ENCODE peak calls at places on chromosomes 1 and 21, in seven cellular contexts. One of them, this sample, is unnamed.
A peak's percentile ranks its signal among the peaks of the same experiment; 100 is the strongest.

GRCh38 chr1:17423781-17424245 is 15.7 kb downstream of the RCC2 start:
- DNase-seq in activated CD8-positive, alpha-beta memory T cell treated with anti-CD3 and anti-CD28 coated beads for 48 hours: no peak
- DNase-seq in NCI-H446: no peak
- DNase-seq in EL: no peak
- DNase-seq in GM23248: peak; percentile 67
- DNase-seq in stimulated activated CD4-positive, alpha-beta T cell treated with anti-CD3 and anti-CD28 coated beads, TNF-alpha, amount 100 ng/mL, for 48 hours: no peak
- DNase-seq in NCI-H526 treated with DMSO at 0.1 percent for 48 hours: no peak
- DNase-seq in this sample: no peak

GRCh38 chr1:201017828-201018163 is 5.7 kb downstream of the KIF21B start:
- DNase-seq in GM23248: no peak
- DNase-seq in stimulated activated CD4-positive, alpha-beta T cell treated with anti-CD3 and anti-CD28 coated beads, TNF-alpha, amount 100 ng/mL, for 48 hours: no peak
- DNase-seq in NCI-H446: no peak
- DNase-seq in EL: no peak
- DNase-seq in activated CD8-positive, alpha-beta memory T cell treated with anti-CD3 and anti-CD28 coated beads for 48 hours: no peak
- DNase-seq in NCI-H526 treated with DMSO at 0.1 percent for 48 hours: no peak
- DNase-seq in this sample: no peak

GRCh38 chr1:202551683-202552082 is 158.6 kb downstream of the SYT2 start:
- DNase-seq in NCI-H526 treated with DMSO at 0.1 percent for 48 hours: no peak
- DNase-seq in activated CD8-positive, alpha-beta memory T cell treated with anti-CD3 and anti-CD28 coated beads for 48 hours: no peak
- DNase-seq in stimulated activated CD4-positive, alpha-beta T cell treated with anti-CD3 and anti-CD28 coated beads, TNF-alpha, amount 100 ng/mL, for 48 hours: no peak
- DNase-seq in NCI-H446: peak; percentile 51
- DNase-seq in EL: no peak
- DNase-seq in GM23248: no peak
- DNase-seq in this sample: no peak

GRCh38 chr1:3778590-3779264 is 6.2 kb downstream of the SMIM1 start:
- DNase-seq in NCI-H526 treated with DMSO at 0.1 percent for 48 hours: no peak
- DNase-seq in activated CD8-positive, alpha-beta memory T cell treated with anti-CD3 and anti-CD28 coated beads for 48 hours: no peak
- DNase-seq in NCI-H446: peak; percentile 40
- DNase-seq in stimulated activated CD4-positive, alpha-beta T cell treated with anti-CD3 and anti-CD28 coated beads, TNF-alpha, amount 100 ng/mL, for 48 hours: no peak
- DNase-seq in EL: no peak
- DNase-seq in GM23248: no peak
- DNase-seq in this sample: no peak

GRCh38 chr1:112711041-112711440 is 4.1 kb downstream of the PPM1J start:
- DNase-seq in NCI-H526 treated with DMSO at 0.1 percent for 48 hours: no peak
- DNase-seq in EL: no peak
- DNase-seq in NCI-H446: no peak
- DNase-seq in stimulated activated CD4-positive, alpha-beta T cell treated with anti-CD3 and anti-CD28 coated beads, TNF-alpha, amount 100 ng/mL, for 48 hours: no peak
- DNase-seq in GM23248: no peak
- DNase-seq in activated CD8-positive, alpha-beta memory T cell treated with anti-CD3 and anti-CD28 coated beads for 48 hours: no peak
- DNase-seq in this sample: no peak

GRCh38 chr1:51423098-51423821 is 92.9 kb upstream of the TTC39A start:
- DNase-seq in NCI-H526 treated with DMSO at 0.1 percent for 48 hours: no peak
- DNase-seq in activated CD8-positive, alpha-beta memory T cell treated with anti-CD3 and anti-CD28 coated beads for 48 hours: no peak
- DNase-seq in EL: peak; percentile 7
- DNase-seq in stimulated activated CD4-positive, alpha-beta T cell treated with anti-CD3 and anti-CD28 coated beads, TNF-alpha, amount 100 ng/mL, for 48 hours: no peak
- DNase-seq in GM23248: peak; percentile 55
- DNase-seq in NCI-H446: no peak
- DNase-seq in this sample: no peak

GRCh38 chr1:171881466-171881865 is 40.2 kb downstream of the DNM3 start:
- DNase-seq in GM23248: no peak
- DNase-seq in stimulated activated CD4-positive, alpha-beta T cell treated with anti-CD3 and anti-CD28 coated beads, TNF-alpha, amount 100 ng/mL, for 48 hours: no peak
- DNase-seq in NCI-H526 treated with DMSO at 0.1 percent for 48 hours: peak; percentile 83
- DNase-seq in NCI-H446: no peak
- DNase-seq in activated CD8-positive, alpha-beta memory T cell treated with anti-CD3 and anti-CD28 coated beads for 48 hours: no peak
- DNase-seq in EL: no peak
- DNase-seq in this sample: no peak

GRCh38 chr1:62285984-62286481 is 33.2 kb downstream of the KANK4 start:
- DNase-seq in EL: no peak
- DNase-seq in NCI-H446: no peak
- DNase-seq in NCI-H526 treated with DMSO at 0.1 percent for 48 hours: no peak
- DNase-seq in activated CD8-positive, alpha-beta memory T cell treated with anti-CD3 and anti-CD28 coated beads for 48 hours: no peak
- DNase-seq in GM23248: peak; percentile 23
- DNase-seq in stimulated activated CD4-positive, alpha-beta T cell treated with anti-CD3 and anti-CD28 coated beads, TNF-alpha, amount 100 ng/mL, for 48 hours: no peak
- DNase-seq in this sample: no peak

GRCh38 chr1:206824327-206824726 is 41.1 kb upstream of the IL20 start:
- DNase-seq in EL: peak; percentile 36
- DNase-seq in GM23248: no peak
- DNase-seq in NCI-H446: no peak
- DNase-seq in activated CD8-positive, alpha-beta memory T cell treated with anti-CD3 and anti-CD28 coated beads for 48 hours: no peak
- DNase-seq in stimulated activated CD4-positive, alpha-beta T cell treated with anti-CD3 and anti-CD28 coated beads, TNF-alpha, amount 100 ng/mL, for 48 hours: no peak
- DNase-seq in NCI-H526 treated with DMSO at 0.1 percent for 48 hours: no peak
- DNase-seq in this sample: peak; percentile 34

GRCh38 chr1:240149488-240150094 is 57.9 kb downstream of the FMN2 start:
- DNase-seq in activated CD8-positive, alpha-beta memory T cell treated with anti-CD3 and anti-CD28 coated beads for 48 hours: no peak
- DNase-seq in stimulated activated CD4-positive, alpha-beta T cell treated with anti-CD3 and anti-CD28 coated beads, TNF-alpha, amount 100 ng/mL, for 48 hours: no peak
- DNase-seq in NCI-H526 treated with DMSO at 0.1 percent for 48 hours: peak; percentile 4
- DNase-seq in EL: peak; percentile 61
- DNase-seq in NCI-H446: peak; percentile 38
- DNase-seq in GM23248: peak; percentile 57
- DNase-seq in this sample: peak; percentile 50

GRCh38 chr1:218829143-218829542 is 344.5 kb upstream of the LYPLAL1 start:
- DNase-seq in EL: no peak
- DNase-seq in NCI-H446: no peak
- DNase-seq in activated CD8-positive, alpha-beta memory T cell treated with anti-CD3 and anti-CD28 coated beads for 48 hours: no peak
- DNase-seq in stimulated activated CD4-positive, alpha-beta T cell treated with anti-CD3 and anti-CD28 coated beads, TNF-alpha, amount 100 ng/mL, for 48 hours: no peak
- DNase-seq in GM23248: peak; percentile 18
- DNase-seq in NCI-H526 treated with DMSO at 0.1 percent for 48 hours: no peak
- DNase-seq in this sample: no peak

GRCh38 chr1:6260961-6261614 is at the start of gene GPR153:
- DNase-seq in GM23248: peak; percentile 73
- DNase-seq in EL: peak; percentile 46
- DNase-seq in NCI-H446: peak; percentile 35
- DNase-seq in stimulated activated CD4-positive, alpha-beta T cell treated with anti-CD3 and anti-CD28 coated beads, TNF-alpha, amount 100 ng/mL, for 48 hours: no peak
- DNase-seq in NCI-H526 treated with DMSO at 0.1 percent for 48 hours: peak; percentile 13
- DNase-seq in activated CD8-positive, alpha-beta memory T cell treated with anti-CD3 and anti-CD28 coated beads for 48 hours: no peak
- DNase-seq in this sample: peak; percentile 29

GRCh38 chr21:20721151-20721550 is 277.1 kb upstream of the NCAM2 start:
- DNase-seq in NCI-H526 treated with DMSO at 0.1 percent for 48 hours: no peak
- DNase-seq in EL: no peak
- DNase-seq in stimulated activated CD4-positive, alpha-beta T cell treated with anti-CD3 and anti-CD28 coated beads, TNF-alpha, amount 100 ng/mL, for 48 hours: no peak
- DNase-seq in GM23248: no peak
- DNase-seq in NCI-H446: no peak
- DNase-seq in activated CD8-positive, alpha-beta memory T cell treated with anti-CD3 and anti-CD28 coated beads for 48 hours: no peak
- DNase-seq in this sample: no peak

GRCh38 chr1:37574834-37575479 is 18.2 kb downstream of the DNALI1 start:
- DNase-seq in EL: peak; percentile 84
- DNase-seq in NCI-H446: no peak
- DNase-seq in stimulated activated CD4-positive, alpha-beta T cell treated with anti-CD3 and anti-CD28 coated beads, TNF-alpha, amount 100 ng/mL, for 48 hours: no peak
- DNase-seq in activated CD8-positive, alpha-beta memory T cell treated with anti-CD3 and anti-CD28 coated beads for 48 hours: no peak
- DNase-seq in GM23248: peak; percentile 89
- DNase-seq in NCI-H526 treated with DMSO at 0.1 percent for 48 hours: no peak
- DNase-seq in this sample: peak; percentile 89

GRCh38 chr1:98102369-98103030 is 181.7 kb upstream of the DPYD start:
- DNase-seq in activated CD8-positive, alpha-beta memory T cell treated with anti-CD3 and anti-CD28 coated beads for 48 hours: no peak
- DNase-seq in EL: peak; percentile 21
- DNase-seq in stimulated activated CD4-positive, alpha-beta T cell treated with anti-CD3 and anti-CD28 coated beads, TNF-alpha, amount 100 ng/mL, for 48 hours: no peak
- DNase-seq in NCI-H526 treated with DMSO at 0.1 percent for 48 hours: no peak
- DNase-seq in NCI-H446: peak; percentile 95
- DNase-seq in GM23248: peak; percentile 71
- DNase-seq in this sample: peak; percentile 42

GRCh38 chr1:76668046-76668445 is 199.2 kb upstream of the ST6GALNAC5 start:
- DNase-seq in stimulated activated CD4-positive, alpha-beta T cell treated with anti-CD3 and anti-CD28 coated beads, TNF-alpha, amount 100 ng/mL, for 48 hours: no peak
- DNase-seq in GM23248: no peak
- DNase-seq in EL: no peak
- DNase-seq in activated CD8-positive, alpha-beta memory T cell treated with anti-CD3 and anti-CD28 coated beads for 48 hours: no peak
- DNase-seq in NCI-H446: no peak
- DNase-seq in NCI-H526 treated with DMSO at 0.1 percent for 48 hours: no peak
- DNase-seq in this sample: no peak

GRCh38 chr1:86704972-86705632 is 726 bp downstream of the SH3GLB1 start:
- DNase-seq in NCI-H446: peak; percentile 65
- DNase-seq in stimulated activated CD4-positive, alpha-beta T cell treated with anti-CD3 and anti-CD28 coated beads, TNF-alpha, amount 100 ng/mL, for 48 hours: peak; percentile 3
- DNase-seq in NCI-H526 treated with DMSO at 0.1 percent for 48 hours: no peak
- DNase-seq in GM23248: peak; percentile 76
- DNase-seq in EL: peak; percentile 72
- DNase-seq in activated CD8-positive, alpha-beta memory T cell treated with anti-CD3 and anti-CD28 coated beads for 48 hours: no peak
- DNase-seq in this sample: peak; percentile 48

GRCh38 chr21:34179204-34179935 is 106.0 kb downstream of the MRPS6 start:
- DNase-seq in NCI-H526 treated with DMSO at 0.1 percent for 48 hours: peak; percentile 75
- DNase-seq in NCI-H446: no peak
- DNase-seq in EL: no peak
- DNase-seq in GM23248: no peak
- DNase-seq in activated CD8-positive, alpha-beta memory T cell treated with anti-CD3 and anti-CD28 coated beads for 48 hours: no peak
- DNase-seq in stimulated activated CD4-positive, alpha-beta T cell treated with anti-CD3 and anti-CD28 coated beads, TNF-alpha, amount 100 ng/mL, for 48 hours: no peak
- DNase-seq in this sample: no peak

GRCh38 chr1:204377800-204378608 is 18.3 kb upstream of the PLEKHA6 start:
- DNase-seq in NCI-H526 treated with DMSO at 0.1 percent for 48 hours: peak; percentile 59
- DNase-seq in EL: peak; percentile 33
- DNase-seq in activated CD8-positive, alpha-beta memory T cell treated with anti-CD3 and anti-CD28 coated beads for 48 hours: no peak
- DNase-seq in stimulated activated CD4-positive, alpha-beta T cell treated with anti-CD3 and anti-CD28 coated beads, TNF-alpha, amount 100 ng/mL, for 48 hours: no peak
- DNase-seq in NCI-H446: peak; percentile 32
- DNase-seq in GM23248: peak; percentile 51
- DNase-seq in this sample: no peak

GRCh38 chr1:89407355-89407754 is 43.5 kb downstream of the GBP6 start:
- DNase-seq in NCI-H446: no peak
- DNase-seq in NCI-H526 treated with DMSO at 0.1 percent for 48 hours: no peak
- DNase-seq in activated CD8-positive, alpha-beta memory T cell treated with anti-CD3 and anti-CD28 coated beads for 48 hours: no peak
- DNase-seq in stimulated activated CD4-positive, alpha-beta T cell treated with anti-CD3 and anti-CD28 coated beads, TNF-alpha, amount 100 ng/mL, for 48 hours: no peak
- DNase-seq in GM23248: peak; percentile 17
- DNase-seq in EL: peak; percentile 17
- DNase-seq in this sample: no peak

GRCh38 chr1:33610864-33611455 is 138.5 kb downstream of the ZSCAN20 start:
- DNase-seq in stimulated activated CD4-positive, alpha-beta T cell treated with anti-CD3 and anti-CD28 coated beads, TNF-alpha, amount 100 ng/mL, for 48 hours: no peak
- DNase-seq in activated CD8-positive, alpha-beta memory T cell treated with anti-CD3 and anti-CD28 coated beads for 48 hours: no peak
- DNase-seq in GM23248: no peak
- DNase-seq in NCI-H446: no peak
- DNase-seq in NCI-H526 treated with DMSO at 0.1 percent for 48 hours: no peak
- DNase-seq in EL: no peak
- DNase-seq in this sample: no peak

GRCh38 chr1:234896477-234897364 is 231.9 kb downstream of the TOMM20 start:
- DNase-seq in EL: no peak
- DNase-seq in stimulated activated CD4-positive, alpha-beta T cell treated with anti-CD3 and anti-CD28 coated beads, TNF-alpha, amount 100 ng/mL, for 48 hours: no peak
- DNase-seq in activated CD8-positive, alpha-beta memory T cell treated with anti-CD3 and anti-CD28 coated beads for 48 hours: no peak
- DNase-seq in NCI-H446: no peak
- DNase-seq in GM23248: no peak
- DNase-seq in NCI-H526 treated with DMSO at 0.1 percent for 48 hours: no peak
- DNase-seq in this sample: no peak

GRCh38 chr1:24373044-24373443 is 40.5 kb downstream of the STPG1 start:
- DNase-seq in NCI-H526 treated with DMSO at 0.1 percent for 48 hours: no peak
- DNase-seq in GM23248: no peak
- DNase-seq in NCI-H446: no peak
- DNase-seq in EL: no peak
- DNase-seq in activated CD8-positive, alpha-beta memory T cell treated with anti-CD3 and anti-CD28 coated beads for 48 hours: no peak
- DNase-seq in stimulated activated CD4-positive, alpha-beta T cell treated with anti-CD3 and anti-CD28 coated beads, TNF-alpha, amount 100 ng/mL, for 48 hours: no peak
- DNase-seq in this sample: no peak

GRCh38 chr1:156900896-156901589 is 7.5 kb downstream of the PEAR1 start:
- DNase-seq in GM23248: no peak
- DNase-seq in EL: no peak
- DNase-seq in NCI-H446: no peak
- DNase-seq in stimulated activated CD4-positive, alpha-beta T cell treated with anti-CD3 and anti-CD28 coated beads, TNF-alpha, amount 100 ng/mL, for 48 hours: no peak
- DNase-seq in NCI-H526 treated with DMSO at 0.1 percent for 48 hours: no peak
- DNase-seq in activated CD8-positive, alpha-beta memory T cell treated with anti-CD3 and anti-CD28 coated beads for 48 hours: no peak
- DNase-seq in this sample: no peak

GRCh38 chr1:161676958-161677689 is 14.2 kb downstream of the FCGR2B start:
- DNase-seq in GM23248: no peak
- DNase-seq in activated CD8-positive, alpha-beta memory T cell treated with anti-CD3 and anti-CD28 coated beads for 48 hours: no peak
- DNase-seq in NCI-H446: no peak
- DNase-seq in stimulated activated CD4-positive, alpha-beta T cell treated with anti-CD3 and anti-CD28 coated beads, TNF-alpha, amount 100 ng/mL, for 48 hours: no peak
- DNase-seq in EL: no peak
- DNase-seq in NCI-H526 treated with DMSO at 0.1 percent for 48 hours: no peak
- DNase-seq in this sample: no peak

GRCh38 chr1:115671176-115672062 is 29.6 kb downstream of the VANGL1 start:
- DNase-seq in activated CD8-positive, alpha-beta memory T cell treated with anti-CD3 and anti-CD28 coated beads for 48 hours: no peak
- DNase-seq in stimulated activated CD4-positive, alpha-beta T cell treated with anti-CD3 and anti-CD28 coated beads, TNF-alpha, amount 100 ng/mL, for 48 hours: no peak
- DNase-seq in NCI-H446: no peak
- DNase-seq in GM23248: no peak
- DNase-seq in NCI-H526 treated with DMSO at 0.1 percent for 48 hours: peak; percentile 62
- DNase-seq in EL: no peak
- DNase-seq in this sample: peak; percentile 45

GRCh38 chr1:205515781-205516253 is 11.3 kb downstream of the CDK18 start:
- DNase-seq in activated CD8-positive, alpha-beta memory T cell treated with anti-CD3 and anti-CD28 coated beads for 48 hours: no peak
- DNase-seq in NCI-H446: no peak
- DNase-seq in GM23248: peak; percentile 30
- DNase-seq in stimulated activated CD4-positive, alpha-beta T cell treated with anti-CD3 and anti-CD28 coated beads, TNF-alpha, amount 100 ng/mL, for 48 hours: no peak
- DNase-seq in EL: no peak
- DNase-seq in NCI-H526 treated with DMSO at 0.1 percent for 48 hours: no peak
- DNase-seq in this sample: no peak

GRCh38 chr21:27423906-27424595 is 457.2 kb upstream of the ADAMTS5 start:
- DNase-seq in stimulated activated CD4-positive, alpha-beta T cell treated with anti-CD3 and anti-CD28 coated beads, TNF-alpha, amount 100 ng/mL, for 48 hours: no peak
- DNase-seq in NCI-H526 treated with DMSO at 0.1 percent for 48 hours: no peak
- DNase-seq in GM23248: peak; percentile 47
- DNase-seq in NCI-H446: no peak
- DNase-seq in activated CD8-positive, alpha-beta memory T cell treated with anti-CD3 and anti-CD28 coated beads for 48 hours: no peak
- DNase-seq in EL: peak; percentile 86
- DNase-seq in this sample: peak; percentile 49

GRCh38 chr1:192958871-192959270 is 100.3 kb downstream of the UCHL5 start:
- DNase-seq in activated CD8-positive, alpha-beta memory T cell treated with anti-CD3 and anti-CD28 coated beads for 48 hours: no peak
- DNase-seq in GM23248: peak; percentile 77
- DNase-seq in stimulated activated CD4-positive, alpha-beta T cell treated with anti-CD3 and anti-CD28 coated beads, TNF-alpha, amount 100 ng/mL, for 48 hours: no peak
- DNase-seq in NCI-H526 treated with DMSO at 0.1 percent for 48 hours: no peak
- DNase-seq in NCI-H446: no peak
- DNase-seq in EL: no peak
- DNase-seq in this sample: no peak

GRCh38 chr21:45582128-45582527 is 39.9 kb upstream of the SLC19A1 start:
- DNase-seq in EL: no peak
- DNase-seq in NCI-H446: no peak
- DNase-seq in activated CD8-positive, alpha-beta memory T cell treated with anti-CD3 and anti-CD28 coated beads for 48 hours: no peak
- DNase-seq in NCI-H526 treated with DMSO at 0.1 percent for 48 hours: no peak
- DNase-seq in stimulated activated CD4-positive, alpha-beta T cell treated with anti-CD3 and anti-CD28 coated beads, TNF-alpha, amount 100 ng/mL, for 48 hours: no peak
- DNase-seq in GM23248: no peak
- DNase-seq in this sample: no peak

GRCh38 chr1:113146242-113147072 is 73.5 kb downstream of the LRIG2 start:
- DNase-seq in GM23248: peak; percentile 24
- DNase-seq in NCI-H446: no peak
- DNase-seq in activated CD8-positive, alpha-beta memory T cell treated with anti-CD3 and anti-CD28 coated beads for 48 hours: no peak
- DNase-seq in EL: peak; percentile 56
- DNase-seq in stimulated activated CD4-positive, alpha-beta T cell treated with anti-CD3 and anti-CD28 coated beads, TNF-alpha, amount 100 ng/mL, for 48 hours: no peak
- DNase-seq in NCI-H526 treated with DMSO at 0.1 percent for 48 hours: no peak
- DNase-seq in this sample: no peak